ENCODE peak calls at places on chromosomes 7 and 10, in six cellular contexts. One of them, this sample, is unnamed.

GRCh38 chr10:15088428-15089261 is at the start of gene ACBD7:
- DNase-seq in gastrocnemius medialis: peak; percentile 46
- DNase-seq in suprapubic skin: peak; percentile 78
- DNase-seq in sigmoid colon: peak; percentile 85
- DNase-seq in lower lobe of right lung: peak; percentile 83
- DNase-seq in lower leg skin: peak; percentile 34
- DNase-seq in this sample: no peak

GRCh38 chr10:122232781-122233180 is 38.3 kb upstream of the BTBD16 start:
- DNase-seq in gastrocnemius medialis: no peak
- DNase-seq in suprapubic skin: no peak
- DNase-seq in sigmoid colon: no peak
- DNase-seq in lower lobe of right lung: no peak
- DNase-seq in lower leg skin: no peak
- DNase-seq in this sample: no peak

GRCh38 chr7:42278360-42278759 is 41.4 kb upstream of the GLI3 start:
- DNase-seq in gastrocnemius medialis: no peak
- DNase-seq in suprapubic skin: no peak
- DNase-seq in sigmoid colon: no peak
- DNase-seq in lower lobe of right lung: no peak
- DNase-seq in lower leg skin: no peak
- DNase-seq in this sample: no peak

GRCh38 chr7:112889268-112889667 is 99.1 kb upstream of the TMEM168 start:
- DNase-seq in gastrocnemius medialis: no peak
- DNase-seq in suprapubic skin: no peak
- DNase-seq in sigmoid colon: no peak
- DNase-seq in lower lobe of right lung: no peak
- DNase-seq in lower leg skin: no peak
- DNase-seq in this sample: no peak

GRCh38 chr10:86130737-86131475 is 235.7 kb downstream of the GRID1 start:
- DNase-seq in gastrocnemius medialis: no peak
- DNase-seq in suprapubic skin: no peak
- DNase-seq in sigmoid colon: no peak
- DNase-seq in lower lobe of right lung: no peak
- DNase-seq in lower leg skin: no peak
- DNase-seq in this sample: no peak

GRCh38 chr10:24961582-24961981 is 9.2 kb upstream of the PRTFDC1 start:
- DNase-seq in gastrocnemius medialis: no peak
- DNase-seq in suprapubic skin: no peak
- DNase-seq in sigmoid colon: no peak
- DNase-seq in lower lobe of right lung: no peak
- DNase-seq in lower leg skin: no peak
- DNase-seq in this sample: no peak

GRCh38 chr7:157480651-157481050 is 143.8 kb downstream of the DNAJB6 start:
- DNase-seq in gastrocnemius medialis: peak; percentile 6
- DNase-seq in suprapubic skin: no peak
- DNase-seq in sigmoid colon: peak; percentile 39
- DNase-seq in lower lobe of right lung: no peak
- DNase-seq in lower leg skin: no peak
- DNase-seq in this sample: no peak

GRCh38 chr7:30556854-30557644 is 37.6 kb upstream of the GARS1 start:
- DNase-seq in gastrocnemius medialis: no peak
- DNase-seq in suprapubic skin: peak; percentile 84
- DNase-seq in sigmoid colon: no peak
- DNase-seq in lower lobe of right lung: no peak
- DNase-seq in lower leg skin: peak; percentile 60
- DNase-seq in this sample: no peak

GRCh38 chr7:72447465-72448204 is 35.5 kb upstream of the CALN1 start:
- DNase-seq in gastrocnemius medialis: no peak
- DNase-seq in suprapubic skin: no peak
- DNase-seq in sigmoid colon: no peak
- DNase-seq in lower lobe of right lung: no peak
- DNase-seq in lower leg skin: no peak
- DNase-seq in this sample: no peak

GRCh38 chr7:106462914-106463482 is 178.2 kb upstream of the NAMPT start:
- DNase-seq in gastrocnemius medialis: no peak
- DNase-seq in suprapubic skin: no peak
- DNase-seq in sigmoid colon: no peak
- DNase-seq in lower lobe of right lung: no peak
- DNase-seq in lower leg skin: no peak
- DNase-seq in this sample: no peak

GRCh38 chr7:159017210-159017609 is 127.5 kb downstream of the VIPR2 start:
- DNase-seq in gastrocnemius medialis: no peak
- DNase-seq in suprapubic skin: no peak
- DNase-seq in sigmoid colon: no peak
- DNase-seq in lower lobe of right lung: no peak
- DNase-seq in lower leg skin: no peak
- DNase-seq in this sample: no peak

GRCh38 chr7:155295511-155295910 is 2.2 kb upstream of the INSIG1 start:
- DNase-seq in gastrocnemius medialis: no peak
- DNase-seq in suprapubic skin: no peak
- DNase-seq in sigmoid colon: no peak
- DNase-seq in lower lobe of right lung: no peak
- DNase-seq in lower leg skin: no peak
- DNase-seq in this sample: no peak

GRCh38 chr7:156607332-156608175 is 33.0 kb upstream of the RNF32 start:
- DNase-seq in gastrocnemius medialis: no peak
- DNase-seq in suprapubic skin: no peak
- DNase-seq in sigmoid colon: no peak
- DNase-seq in lower lobe of right lung: no peak
- DNase-seq in lower leg skin: no peak
- DNase-seq in this sample: no peak

GRCh38 chr7:7719235-7719634 is 828 bp upstream of the RPA3 start:
- DNase-seq in gastrocnemius medialis: peak; percentile 82
- DNase-seq in suprapubic skin: no peak
- DNase-seq in sigmoid colon: peak; percentile 80
- DNase-seq in lower lobe of right lung: no peak
- DNase-seq in lower leg skin: peak; percentile 59
- DNase-seq in this sample: peak; percentile 82

GRCh38 chr7:75869776-75870379 is 9.0 kb upstream of the RHBDD2 start:
- DNase-seq in gastrocnemius medialis: no peak
- DNase-seq in suprapubic skin: no peak
- DNase-seq in sigmoid colon: no peak
- DNase-seq in lower lobe of right lung: no peak
- DNase-seq in lower leg skin: no peak
- DNase-seq in this sample: no peak

GRCh38 chr10:97179731-97180366 is 5.9 kb downstream of the SLIT1 start:
- DNase-seq in gastrocnemius medialis: no peak
- DNase-seq in suprapubic skin: peak; percentile 28
- DNase-seq in sigmoid colon: no peak
- DNase-seq in lower lobe of right lung: no peak
- DNase-seq in lower leg skin: no peak
- DNase-seq in this sample: no peak

GRCh38 chr7:29167721-29168120 is 21.4 kb upstream of the CPVL start:
- DNase-seq in gastrocnemius medialis: no peak
- DNase-seq in suprapubic skin: no peak
- DNase-seq in sigmoid colon: no peak
- DNase-seq in lower lobe of right lung: no peak
- DNase-seq in lower leg skin: no peak
- DNase-seq in this sample: peak; percentile 65

GRCh38 chr7:151013728-151014497 is 10.4 kb downstream of the ATG9B start:
- DNase-seq in gastrocnemius medialis: no peak
- DNase-seq in suprapubic skin: peak; percentile 87
- DNase-seq in sigmoid colon: peak; percentile 84
- DNase-seq in lower lobe of right lung: peak; percentile 83
- DNase-seq in lower leg skin: no peak
- DNase-seq in this sample: no peak

GRCh38 chr7:95845007-95845406 is 72.7 kb downstream of the DYNC1I1 start:
- DNase-seq in gastrocnemius medialis: no peak
- DNase-seq in suprapubic skin: no peak
- DNase-seq in sigmoid colon: no peak
- DNase-seq in lower lobe of right lung: no peak
- DNase-seq in lower leg skin: no peak
- DNase-seq in this sample: no peak

GRCh38 chr7:95840953-95841950 is 68.9 kb downstream of the DYNC1I1 start:
- DNase-seq in gastrocnemius medialis: no peak
- DNase-seq in suprapubic skin: no peak
- DNase-seq in sigmoid colon: no peak
- DNase-seq in lower lobe of right lung: no peak
- DNase-seq in lower leg skin: no peak
- DNase-seq in this sample: no peak

GRCh38 chr7:95847061-95847460 is 74.7 kb downstream of the DYNC1I1 start:
- DNase-seq in gastrocnemius medialis: no peak
- DNase-seq in suprapubic skin: no peak
- DNase-seq in sigmoid colon: no peak
- DNase-seq in lower lobe of right lung: no peak
- DNase-seq in lower leg skin: no peak
- DNase-seq in this sample: no peak

GRCh38 chr7:95843286-95843685 is 70.9 kb downstream of the DYNC1I1 start:
- DNase-seq in gastrocnemius medialis: no peak
- DNase-seq in suprapubic skin: no peak
- DNase-seq in sigmoid colon: no peak
- DNase-seq in lower lobe of right lung: no peak
- DNase-seq in lower leg skin: no peak
- DNase-seq in this sample: no peak
- TF ChIP-seq CTCF in gastrocnemius medialis: no peak
- TF ChIP-seq CTCF in suprapubic skin: no peak
- TF ChIP-seq CTCF in sigmoid colon: no peak
- TF ChIP-seq CTCF in lower lobe of right lung: no peak
- TF ChIP-seq CTCF in lower leg skin: no peak
- TF ChIP-seq CTCF in this sample: peak; percentile 34

DNA sequence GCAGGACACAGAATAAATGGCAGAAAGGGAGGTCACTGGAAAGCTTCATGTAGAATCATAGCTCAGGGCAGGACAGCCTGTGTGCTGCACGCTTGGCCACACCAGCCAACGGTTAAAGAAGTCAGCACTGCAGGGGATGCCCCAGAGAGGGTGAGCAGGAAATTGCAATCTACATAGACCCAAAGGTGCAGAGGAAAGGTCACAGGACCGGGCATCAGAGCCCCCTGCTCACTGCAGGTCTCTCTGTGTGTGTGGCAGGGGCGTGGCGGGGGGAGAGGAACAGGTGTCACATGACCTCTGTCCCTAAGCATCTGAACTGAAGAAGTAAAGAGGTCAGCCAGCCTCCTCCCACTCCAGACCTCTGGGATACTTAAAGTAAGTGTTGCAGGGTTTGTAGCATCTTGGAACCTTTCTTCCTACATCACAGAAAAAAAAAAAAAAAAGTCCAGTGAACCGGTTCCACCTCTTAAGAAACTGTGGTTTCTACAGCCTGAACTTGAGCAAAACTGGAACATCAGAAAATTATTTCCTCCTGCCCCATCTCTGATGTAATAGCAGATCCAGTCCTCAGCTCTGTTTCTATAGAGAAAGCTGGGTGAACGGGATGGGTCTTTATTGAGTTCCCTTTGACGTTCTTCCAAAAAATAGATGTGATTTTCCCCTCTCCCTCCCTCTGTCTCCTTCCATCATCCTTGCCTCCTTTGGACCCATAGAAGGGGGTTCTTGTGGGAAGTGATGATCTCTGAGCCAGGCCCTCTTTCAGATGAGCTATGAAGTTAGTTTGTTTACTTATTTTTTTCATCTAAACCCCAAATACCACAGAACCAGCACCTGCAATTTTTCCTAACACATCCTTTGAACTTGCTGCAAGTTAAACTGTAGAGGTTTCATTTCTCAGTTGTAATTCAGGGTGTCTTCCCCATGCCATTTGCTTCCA is 64.1 kb downstream of the RGS10 start:
- DNase-seq in gastrocnemius medialis: no peak
- DNase-seq in suprapubic skin: no peak
- DNase-seq in sigmoid colon: no peak
- DNase-seq in lower lobe of right lung: no peak
- DNase-seq in lower leg skin: no peak
- DNase-seq in this sample: no peak
- H3K4me3 ChIP-seq in gastrocnemius medialis: no peak overlapping the region
- H3K4me3 ChIP-seq in suprapubic skin: no peak overlapping the region
- H3K4me3 ChIP-seq in sigmoid colon: no peak overlapping the region
- H3K4me3 ChIP-seq in lower lobe of right lung: no peak overlapping the region
- H3K4me3 ChIP-seq in lower leg skin: no peak overlapping the region
- H3K4me3 ChIP-seq in this sample: no peak overlapping the region

GRCh38 chr10:133394801-133395221 is 854 bp downstream of the MTG1 start:
- DNase-seq in gastrocnemius medialis: no peak
- DNase-seq in suprapubic skin: peak; percentile 53
- DNase-seq in sigmoid colon: peak; percentile 62
- DNase-seq in lower lobe of right lung: peak; percentile 45
- DNase-seq in lower leg skin: no peak
- DNase-seq in this sample: no peak

GRCh38 chr10:133394064-133394663 is at the start of gene MTG1:
- DNase-seq in gastrocnemius medialis: peak; percentile 92
- DNase-seq in suprapubic skin: peak; percentile 93
- DNase-seq in sigmoid colon: peak; percentile 96
- DNase-seq in lower lobe of right lung: peak; percentile 96
- DNase-seq in lower leg skin: peak; percentile 84
- DNase-seq in this sample: no peak

GRCh38 chr10:133397938-133398337 is 4.0 kb downstream of the MTG1 start:
- DNase-seq in gastrocnemius medialis: no peak
- DNase-seq in suprapubic skin: no peak
- DNase-seq in sigmoid colon: no peak
- DNase-seq in lower lobe of right lung: no peak
- DNase-seq in lower leg skin: no peak
- DNase-seq in this sample: no peak

GRCh38 chr10:133393401-133394063 is 425 bp upstream of the MTG1 start:
- DNase-seq in gastrocnemius medialis: no peak
- DNase-seq in suprapubic skin: peak; percentile 42
- DNase-seq in sigmoid colon: peak; percentile 50
- DNase-seq in lower lobe of right lung: peak; percentile 32
- DNase-seq in lower leg skin: no peak
- DNase-seq in this sample: no peak

DNA sequence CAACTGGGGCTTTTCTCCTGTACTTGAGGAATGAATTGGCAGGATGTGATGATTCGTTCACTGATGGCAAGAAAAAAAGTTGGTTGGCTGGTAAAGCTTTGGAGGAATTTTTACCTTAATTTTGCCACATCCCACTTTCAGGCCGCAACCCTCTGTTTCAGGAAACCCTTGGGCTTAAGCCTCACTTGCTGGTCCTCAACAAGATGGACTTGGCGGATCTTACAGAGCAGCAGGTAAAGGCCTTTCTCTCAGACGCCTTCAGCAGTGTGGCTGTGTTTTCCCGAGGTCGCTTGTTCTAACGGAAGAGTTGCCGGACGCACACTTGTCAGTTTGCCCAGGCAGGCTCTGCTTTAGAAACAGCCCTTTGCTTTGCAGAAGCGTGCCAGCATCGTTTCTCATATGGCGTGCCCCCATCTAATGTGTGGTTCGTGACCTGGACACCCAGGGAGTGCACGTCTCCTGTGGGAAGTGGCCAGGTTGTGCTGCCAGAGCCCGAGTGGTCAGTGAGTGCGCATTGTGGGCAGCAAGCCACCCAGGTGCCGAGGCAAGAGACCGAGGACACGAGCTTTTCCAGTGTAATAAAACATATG is 2.2 kb downstream of the MTG1 start:
- DNase-seq in gastrocnemius medialis: no peak
- DNase-seq in suprapubic skin: peak; percentile 53
- DNase-seq in sigmoid colon: peak; percentile 57
- DNase-seq in lower lobe of right lung: peak; percentile 28
- DNase-seq in lower leg skin: no peak
- DNase-seq in this sample: no peak
- TF ChIP-seq CTCF in gastrocnemius medialis: no peak
- TF ChIP-seq CTCF in suprapubic skin: no peak
- TF ChIP-seq CTCF in sigmoid colon: no peak
- TF ChIP-seq CTCF in lower lobe of right lung: no peak
- TF ChIP-seq CTCF in lower leg skin: no peak
- TF ChIP-seq CTCF in this sample: no peak

DNA sequence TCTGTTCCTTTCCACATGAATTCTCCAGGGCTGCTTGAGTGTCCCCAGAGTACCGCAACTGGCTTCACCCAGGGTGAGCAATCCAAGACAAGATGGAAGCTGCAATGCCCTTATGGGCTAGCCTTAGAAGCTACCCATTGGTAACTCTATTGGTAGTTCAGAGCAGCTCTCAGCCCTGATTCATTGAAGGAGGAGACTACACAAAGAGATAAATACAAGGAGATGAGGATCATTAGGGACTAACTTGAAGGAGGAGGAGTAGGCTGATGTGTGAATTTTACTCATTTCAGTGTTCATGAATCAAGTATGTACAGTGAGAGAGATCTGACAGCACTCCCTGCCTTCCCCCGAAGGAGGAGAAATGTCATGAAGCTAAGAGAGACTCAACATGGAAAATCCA is 124.0 kb downstream of the REEP3 start:
- DNase-seq in gastrocnemius medialis: no peak
- DNase-seq in suprapubic skin: no peak
- DNase-seq in sigmoid colon: no peak
- DNase-seq in lower lobe of right lung: no peak
- DNase-seq in lower leg skin: no peak
- DNase-seq in this sample: no peak
- H3K4me3 ChIP-seq in gastrocnemius medialis: no peak overlapping the region
- H3K4me3 ChIP-seq in suprapubic skin: no peak overlapping the region
- H3K4me3 ChIP-seq in sigmoid colon: no peak overlapping the region
- H3K4me3 ChIP-seq in lower lobe of right lung: no peak overlapping the region
- H3K4me3 ChIP-seq in lower leg skin: no peak overlapping the region
- H3K4me3 ChIP-seq in this sample: no peak overlapping the region